ENCODE peak calls at places on chromosomes 6 and 20, in four cellular contexts. C, M, Z and K are unnamed samples.

GRCh38 chr6:71481801-71482200 is 193.2 kb downstream of the OGFRL1 start:
- DNase-seq in C (no peak), M (no peak), Z (no peak), K (no peak)

GRCh38 chr6:36838896-36839818 is at the start of gene CPNE5:
- DNase-seq in C (no peak), M (no peak), Z (peak), K (no peak)

GRCh38 chr20:52985687-52986086 is 13.5 kb downstream of the TSHZ2 start:
- DNase-seq in C (no peak), M (no peak), Z (no peak), K (no peak)

GRCh38 chr6:11729083-11729482 is 49.5 kb downstream of the ADTRP start:
- DNase-seq in C (no peak), M (no peak), Z (no peak), K (no peak)

GRCh38 chr6:80454197-80454596 is 347.7 kb downstream of the BCKDHB start:
- DNase-seq in C (no peak), M (no peak), Z (no peak), K (no peak)

GRCh38 chr20:50210066-50210619 is 19.5 kb downstream of the CEBPB start:
- DNase-seq in C (no peak), M (no peak), Z (no peak), K (no peak)

GRCh38 chr20:37526238-37526838 is 1.3 kb downstream of the BLCAP start:
- DNase-seq in C (no peak), M (no peak), Z (no peak), K (no peak)

GRCh38 chr6:100880901-100881706 is at the start of gene ASCC3:
- DNase-seq in C (peak), M (peak), Z (peak), K (peak)

GRCh38 chr6:109869398-109870165 is 108.5 kb upstream of the GPR6 start:
- DNase-seq in C (no peak), M (no peak), Z (no peak), K (peak)

GRCh38 chr6:116419069-116419468 is 42.1 kb upstream of the CALHM6 start:
- DNase-seq in C (no peak), M (no peak), Z (no peak), K (no peak)

GRCh38 chr20:10651227-10651990 is 22.4 kb downstream of the JAG1 start:
- DNase-seq in C (no peak), M (no peak), Z (no peak), K (no peak)

GRCh38 chr6:129748901-129749748 is 39.1 kb upstream of the ARHGAP18 start:
- DNase-seq in C (no peak), M (no peak), Z (no peak), K (no peak)

GRCh38 chr6:37777272-37777736 is 42.2 kb upstream of the ZFAND3 start:
- DNase-seq in C (no peak), M (no peak), Z (no peak), K (no peak)

GRCh38 chr6:12522347-12522746 is 194.2 kb upstream of the PHACTR1 start:
- DNase-seq in C (no peak), M (no peak), Z (no peak), K (no peak)

GRCh38 chr20:45138451-45139300 is 14.4 kb upstream of the WFDC12 start:
- DNase-seq in C (peak), M (no peak), Z (peak), K (no peak)

GRCh38 chr6:3913077-3913957 is 64.1 kb downstream of the FAM50B start:
- DNase-seq in C (no peak), M (peak), Z (no peak), K (no peak)

GRCh38 chr6:84464471-84464870 is 237.0 kb upstream of the CEP162 start:
- DNase-seq in C (no peak), M (no peak), Z (no peak), K (no peak)

GRCh38 chr6:5084787-5085637 is at the start of gene PPP1R3G:
- DNase-seq in C (no peak), M (no peak), Z (peak), K (no peak)

GRCh38 chr6:133609404-133610270 is 279.3 kb upstream of the TCF21 start:
- DNase-seq in C (no peak), M (no peak), Z (no peak), K (no peak)

GRCh38 chr20:51009303-51010042 is 13.4 kb downstream of the KCNG1 start:
- DNase-seq in C (no peak), M (no peak), Z (no peak), K (no peak)

GRCh38 chr20:21182832-21183563 is 57.1 kb downstream of the KIZ start:
- DNase-seq in C (no peak), M (no peak), Z (no peak), K (peak)

GRCh38 chr6:12151433-12151820 is 138.7 kb upstream of the EDN1 start:
- DNase-seq in C (no peak), M (no peak), Z (no peak), K (no peak)

GRCh38 chr6:31701666-31702420 is 1.3 kb downstream of the ABHD16A start:
- DNase-seq in C (no peak), M (no peak), Z (peak), K (no peak)

GRCh38 chr6:56868687-56869086 is 86.2 kb upstream of the BEND6 start:
- DNase-seq in C (no peak), M (no peak), Z (no peak), K (no peak)

GRCh38 chr6:154500769-154501171 is 9.7 kb downstream of the CNKSR3 start:
- DNase-seq in C (no peak), M (no peak), Z (no peak), K (peak)

GRCh38 chr6:7073082-7073783 is 34.5 kb upstream of the RREB1 start:
- DNase-seq in C (no peak), M (no peak), Z (no peak), K (no peak)

GRCh38 chr6:128412680-128413079 is 107.7 kb downstream of the PTPRK start:
- DNase-seq in C (no peak), M (no peak), Z (no peak), K (no peak)

GRCh38 chr6:9039258-9039657 is 603.9 kb upstream of the SLC35B3 start:
- DNase-seq in C (no peak), M (no peak), Z (no peak), K (no peak)

GRCh38 chr6:3392930-3393575 is 63.8 kb downstream of the SLC22A23 start:
- DNase-seq in C (no peak), M (no peak), Z (no peak), K (no peak)

GRCh38 chr20:49668181-49668877 is 45.3 kb downstream of the B4GALT5 start:
- DNase-seq in C (peak), M (no peak), Z (peak), K (no peak)

GRCh38 chr20:61125536-61126180 is 126.4 kb upstream of the CDH4 start:
- DNase-seq in C (no peak), M (no peak), Z (no peak), K (no peak)

GRCh38 chr6:43760799-43761168 is 9.2 kb upstream of the VEGFA start:
- DNase-seq in C (no peak), M (no peak), Z (no peak), K (no peak)

GRCh38 chr6:167097770-167098169 is 25.1 kb upstream of the CCR6 start:
- DNase-seq in C (no peak), M (no peak), Z (no peak), K (no peak)

GRCh38 chr6:51542466-51542865 is 544.9 kb downstream of the PKHD1 start:
- DNase-seq in C (no peak), M (no peak), Z (no peak), K (no peak)

GRCh38 chr6:31575335-31575901 is at the start of gene TNF:
- DNase-seq in C (peak), M (no peak), Z (no peak), K (no peak)

GRCh38 chr20:50348118-50348517 is 157.5 kb downstream of the CEBPB start:
- DNase-seq in C (no peak), M (no peak), Z (no peak), K (peak)